ENCODE peak calls at places on chromosomes 7 and 10, in eight cellular contexts. One of them, this sample, is unnamed.
A peak's percentile ranks its signal among the peaks of the same experiment; 100 is the strongest.

GRCh38 chr7:100563809-100564400 is 9.8 kb downstream of the SAP25 start:
- DNase-seq in gastrocnemius medialis: peak; percentile 59
- DNase-seq in heart right ventricle: peak; percentile 83
- DNase-seq in fibroblast of mammary gland: peak; percentile 64
- DNase-seq in GM20000: peak; percentile 83
- DNase-seq in psoas muscle: peak; percentile 89
- DNase-seq in AG09309: peak; percentile 16
- DNase-seq in ovary: peak; percentile 74
- DNase-seq in this sample: peak; percentile 41

GRCh38 chr10:119693262-119693957 is 32.4 kb upstream of the INPP5F start:
- DNase-seq in AG09309: no peak
- DNase-seq in gastrocnemius medialis: no peak
- DNase-seq in fibroblast of mammary gland: no peak
- DNase-seq in GM20000: peak; percentile 70
- DNase-seq in ovary: no peak
- DNase-seq in psoas muscle: no peak
- DNase-seq in heart right ventricle: no peak
- DNase-seq in this sample: no peak

GRCh38 chr7:132221356-132221755 is 354.9 kb downstream of the PLXNA4 start:
- DNase-seq in heart right ventricle: no peak
- DNase-seq in psoas muscle: no peak
- DNase-seq in AG09309: no peak
- DNase-seq in fibroblast of mammary gland: no peak
- DNase-seq in ovary: no peak
- DNase-seq in gastrocnemius medialis: no peak
- DNase-seq in GM20000: no peak
- DNase-seq in this sample: no peak

GRCh38 chr7:158602905-158603772 is 15.5 kb upstream of the PTPRN2 start:
- DNase-seq in ovary: no peak
- DNase-seq in fibroblast of mammary gland: no peak
- DNase-seq in gastrocnemius medialis: no peak
- DNase-seq in AG09309: no peak
- DNase-seq in GM20000: no peak
- DNase-seq in heart right ventricle: no peak
- DNase-seq in psoas muscle: no peak
- DNase-seq in this sample: no peak

GRCh38 chr10:8301831-8302230 is 247.3 kb downstream of the GATA3 start:
- DNase-seq in AG09309: no peak
- DNase-seq in GM20000: no peak
- DNase-seq in gastrocnemius medialis: no peak
- DNase-seq in fibroblast of mammary gland: no peak
- DNase-seq in ovary: no peak
- DNase-seq in psoas muscle: no peak
- DNase-seq in heart right ventricle: no peak
- DNase-seq in this sample: no peak

GRCh38 chr7:30934225-30934624 is 22.6 kb downstream of the AQP1 start:
- DNase-seq in heart right ventricle: no peak
- DNase-seq in AG09309: no peak
- DNase-seq in psoas muscle: no peak
- DNase-seq in ovary: no peak
- DNase-seq in GM20000: no peak
- DNase-seq in fibroblast of mammary gland: no peak
- DNase-seq in gastrocnemius medialis: no peak
- DNase-seq in this sample: no peak

GRCh38 chr7:98556288-98556687 is 60.8 kb upstream of the NPTX2 start:
- DNase-seq in AG09309: no peak
- DNase-seq in GM20000: no peak
- DNase-seq in gastrocnemius medialis: no peak
- DNase-seq in ovary: no peak
- DNase-seq in fibroblast of mammary gland: no peak
- DNase-seq in psoas muscle: no peak
- DNase-seq in heart right ventricle: no peak
- DNase-seq in this sample: no peak

GRCh38 chr10:122557516-122557915 is 3.0 kb upstream of the DMBT1 start:
- DNase-seq in GM20000: no peak
- DNase-seq in fibroblast of mammary gland: no peak
- DNase-seq in gastrocnemius medialis: no peak
- DNase-seq in ovary: no peak
- DNase-seq in heart right ventricle: no peak
- DNase-seq in AG09309: no peak
- DNase-seq in psoas muscle: no peak
- DNase-seq in this sample: no peak

GRCh38 chr10:3631709-3632330 is 153.2 kb downstream of the KLF6 start:
- DNase-seq in fibroblast of mammary gland: no peak
- DNase-seq in heart right ventricle: no peak
- DNase-seq in ovary: no peak
- DNase-seq in AG09309: no peak
- DNase-seq in psoas muscle: no peak
- DNase-seq in gastrocnemius medialis: no peak
- DNase-seq in GM20000: no peak
- DNase-seq in this sample: no peak

GRCh38 chr10:95941115-95941514 is 33.3 kb downstream of the CC2D2B start:
- DNase-seq in psoas muscle: no peak
- DNase-seq in AG09309: no peak
- DNase-seq in heart right ventricle: no peak
- DNase-seq in fibroblast of mammary gland: no peak
- DNase-seq in GM20000: no peak
- DNase-seq in ovary: no peak
- DNase-seq in gastrocnemius medialis: no peak
- DNase-seq in this sample: no peak
- TF ChIP-seq CTCF in psoas muscle: no peak
- TF ChIP-seq CTCF in AG09309: no peak
- TF ChIP-seq CTCF in heart right ventricle: no peak
- TF ChIP-seq CTCF in fibroblast of mammary gland: no peak
- TF ChIP-seq CTCF in GM20000: no peak
- TF ChIP-seq CTCF in ovary: no peak
- TF ChIP-seq CTCF in gastrocnemius medialis: no peak
- TF ChIP-seq CTCF in this sample: no peak

GRCh38 chr10:91758303-91759146 is 39.7 kb upstream of the TNKS2 start:
- DNase-seq in ovary: no peak
- DNase-seq in AG09309: peak; percentile 18
- DNase-seq in gastrocnemius medialis: no peak
- DNase-seq in GM20000: peak; percentile 48
- DNase-seq in psoas muscle: no peak
- DNase-seq in fibroblast of mammary gland: peak; percentile 74
- DNase-seq in heart right ventricle: no peak
- DNase-seq in this sample: peak; percentile 22
- TF ChIP-seq CTCF in ovary: peak; percentile 40
- TF ChIP-seq CTCF in AG09309: peak; percentile 47
- TF ChIP-seq CTCF in gastrocnemius medialis: peak; percentile 60
- TF ChIP-seq CTCF in GM20000: no peak
- TF ChIP-seq CTCF in psoas muscle: peak; percentile 63
- TF ChIP-seq CTCF in fibroblast of mammary gland: peak; percentile 53
- TF ChIP-seq CTCF in heart right ventricle: peak; percentile 72
- TF ChIP-seq CTCF in this sample: peak; percentile 51

GRCh38 chr7:129778770-129779601 is 167.5 kb downstream of the NRF1 start:
- DNase-seq in fibroblast of mammary gland: no peak
- DNase-seq in ovary: no peak
- DNase-seq in AG09309: no peak
- DNase-seq in gastrocnemius medialis: no peak
- DNase-seq in heart right ventricle: no peak
- DNase-seq in psoas muscle: no peak
- DNase-seq in GM20000: peak; percentile 57
- DNase-seq in this sample: no peak
- TF ChIP-seq CTCF in fibroblast of mammary gland: no peak
- TF ChIP-seq CTCF in ovary: no peak
- TF ChIP-seq CTCF in AG09309: no peak
- TF ChIP-seq CTCF in gastrocnemius medialis: no peak
- TF ChIP-seq CTCF in heart right ventricle: no peak
- TF ChIP-seq CTCF in psoas muscle: peak; percentile 9
- TF ChIP-seq CTCF in GM20000: no peak
- TF ChIP-seq CTCF in this sample: no peak

GRCh38 chr10:100939763-100940344 is 27.1 kb downstream of the SLF2 start:
- DNase-seq in fibroblast of mammary gland: no peak
- DNase-seq in ovary: no peak
- DNase-seq in psoas muscle: no peak
- DNase-seq in gastrocnemius medialis: no peak
- DNase-seq in AG09309: no peak
- DNase-seq in GM20000: no peak
- DNase-seq in heart right ventricle: no peak
- DNase-seq in this sample: no peak

GRCh38 chr10:100930368-100930767 is 17.6 kb downstream of the SLF2 start:
- DNase-seq in ovary: no peak
- DNase-seq in fibroblast of mammary gland: no peak
- DNase-seq in psoas muscle: no peak
- DNase-seq in AG09309: no peak
- DNase-seq in GM20000: no peak
- DNase-seq in heart right ventricle: no peak
- DNase-seq in gastrocnemius medialis: peak; percentile 16
- DNase-seq in this sample: no peak

DNA sequence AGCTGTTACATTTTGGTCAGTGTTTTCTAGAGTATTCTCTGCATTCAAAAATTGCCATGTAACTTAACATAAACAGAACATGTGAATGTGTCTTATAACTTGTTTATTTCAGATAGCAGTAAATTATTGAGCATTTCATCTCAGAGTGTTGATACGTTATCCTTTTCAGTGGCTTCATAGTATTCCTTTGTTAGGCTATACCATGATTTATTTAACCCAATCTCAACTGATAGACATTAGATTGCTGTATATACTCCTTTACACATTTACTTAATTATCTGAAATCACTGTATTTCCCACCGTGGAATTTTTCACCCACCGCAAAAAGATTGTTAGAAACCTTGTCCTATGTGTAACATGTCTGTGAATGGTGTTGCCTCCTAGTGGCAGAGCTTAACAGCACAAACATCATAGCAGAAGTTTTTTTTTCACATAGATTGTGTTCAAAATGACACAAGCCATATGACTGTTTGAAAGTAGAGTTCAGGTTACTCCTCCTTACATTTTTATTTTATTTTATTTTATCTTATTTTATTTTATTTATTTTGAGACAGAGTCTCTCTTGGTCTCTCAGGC is 21.4 kb downstream of the SLF2 start:
- DNase-seq in heart right ventricle: no peak
- DNase-seq in psoas muscle: no peak
- DNase-seq in fibroblast of mammary gland: peak; percentile 21
- DNase-seq in AG09309: no peak
- DNase-seq in gastrocnemius medialis: no peak
- DNase-seq in GM20000: no peak
- DNase-seq in ovary: no peak
- DNase-seq in this sample: no peak
- TF ChIP-seq CTCF in heart right ventricle: peak; percentile 48
- TF ChIP-seq CTCF in psoas muscle: peak; percentile 11
- TF ChIP-seq CTCF in fibroblast of mammary gland: peak; percentile 59
- TF ChIP-seq CTCF in AG09309: peak; percentile 55
- TF ChIP-seq CTCF in gastrocnemius medialis: peak; percentile 35
- TF ChIP-seq CTCF in GM20000: peak; percentile 33
- TF ChIP-seq CTCF in ovary: peak; percentile 11
- TF ChIP-seq CTCF in this sample: peak; percentile 42

GRCh38 chr7:70042533-70042932 is 444.3 kb downstream of the AUTS2 start:
- DNase-seq in fibroblast of mammary gland: peak; percentile 88
- DNase-seq in ovary: no peak
- DNase-seq in AG09309: peak; percentile 43
- DNase-seq in gastrocnemius medialis: no peak
- DNase-seq in psoas muscle: no peak
- DNase-seq in heart right ventricle: no peak
- DNase-seq in GM20000: no peak
- DNase-seq in this sample: no peak
- TF ChIP-seq CTCF in fibroblast of mammary gland: peak; percentile 42
- TF ChIP-seq CTCF in ovary: peak; percentile 26
- TF ChIP-seq CTCF in AG09309: peak; percentile 19
- TF ChIP-seq CTCF in gastrocnemius medialis: peak; percentile 27
- TF ChIP-seq CTCF in psoas muscle: peak; percentile 52
- TF ChIP-seq CTCF in heart right ventricle: peak; percentile 58
- TF ChIP-seq CTCF in GM20000: no peak
- TF ChIP-seq CTCF in this sample: peak; percentile 19

GRCh38 chr10:54402576-54402975 is 398.5 kb downstream of the PCDH15 start:
- DNase-seq in psoas muscle: no peak
- DNase-seq in gastrocnemius medialis: no peak
- DNase-seq in ovary: no peak
- DNase-seq in GM20000: no peak
- DNase-seq in AG09309: no peak
- DNase-seq in fibroblast of mammary gland: peak; percentile 16
- DNase-seq in heart right ventricle: no peak
- DNase-seq in this sample: no peak
- TF ChIP-seq CTCF in psoas muscle: peak; percentile 5
- TF ChIP-seq CTCF in gastrocnemius medialis: no peak
- TF ChIP-seq CTCF in ovary: no peak
- TF ChIP-seq CTCF in GM20000: peak; percentile 16
- TF ChIP-seq CTCF in AG09309: no peak
- TF ChIP-seq CTCF in fibroblast of mammary gland: peak; percentile 9
- TF ChIP-seq CTCF in heart right ventricle: peak; percentile 42
- TF ChIP-seq CTCF in this sample: no peak

GRCh38 chr10:62437696-62438095 is 63.5 kb downstream of the ZNF365 start:
- DNase-seq in heart right ventricle: no peak
- DNase-seq in GM20000: peak; percentile 51
- DNase-seq in ovary: no peak
- DNase-seq in fibroblast of mammary gland: peak; percentile 87
- DNase-seq in AG09309: peak; percentile 96
- DNase-seq in gastrocnemius medialis: no peak
- DNase-seq in psoas muscle: no peak
- DNase-seq in this sample: peak; percentile 49
- TF ChIP-seq CTCF in heart right ventricle: peak; percentile 85
- TF ChIP-seq CTCF in GM20000: peak; percentile 39
- TF ChIP-seq CTCF in ovary: peak; percentile 73
- TF ChIP-seq CTCF in fibroblast of mammary gland: peak; percentile 79
- TF ChIP-seq CTCF in AG09309: peak; percentile 62
- TF ChIP-seq CTCF in gastrocnemius medialis: peak; percentile 77
- TF ChIP-seq CTCF in psoas muscle: peak; percentile 78
- TF ChIP-seq CTCF in this sample: peak; percentile 68